ENCODE peak calls at places on chromosomes 16 and 17, in seven cellular contexts. M is naive thymus-derived CD4-positive, alpha-beta T cell; B is germinal center; U is stimulated activated CD8-positive, alpha-beta memory T cell treated with anti-CD3 and anti-CD28 coated beads, Interleukin-4, amount 100 ng/mL, for 4 hours; F is HCEC 1CT; X is AML-193; J is uterus. L is an unnamed sample.

GRCh38 chr17:58189436-58190146 is 2.9 kb upstream of the EPX start:
- DNase-seq in J (no peak), M (no peak), B (no peak), F (peak; percentile 75), U (no peak), X (no peak), L (no peak)

GRCh38 chr17:61486135-61487120 is 34.2 kb downstream of the TBX4 start:
- DNase-seq in U (no peak), F (no peak), J (no peak), X (no peak), B (no peak), M (no peak), L (no peak)

GRCh38 chr17:10292057-10292931 is 80.5 kb downstream of the MYH13 start:
- DNase-seq in F (no peak), J (peak; percentile 34), M (no peak), X (no peak), U (no peak), B (no peak), L (no peak)

GRCh38 chr17:48181653-48182052 is 74.1 kb downstream of the SNX11 start:
- DNase-seq in J (no peak), M (no peak), F (peak; percentile 54), U (no peak), B (no peak), X (no peak), L (no peak)

GRCh38 chr16:64311241-64311640 is 810.6 kb downstream of the CDH11 start:
- DNase-seq in J (no peak), U (no peak), B (no peak), F (no peak), X (no peak), M (no peak), L (no peak)

GRCh38 chr17:48258317-48258716 is 150.8 kb downstream of the SNX11 start:
- DNase-seq in X (no peak), J (no peak), B (no peak), M (no peak), U (no peak), F (no peak), L (no peak)

GRCh38 chr16:55057866-55058265 is 127.2 kb downstream of the IRX5 start:
- DNase-seq in B (no peak), X (no peak), J (no peak), M (no peak), F (no peak), U (no peak), L (no peak)

GRCh38 chr17:79003661-79004411 is 5.7 kb downstream of the CANT1 start:
- DNase-seq in M (no peak), U (no peak), X (no peak), B (peak; percentile 0), F (no peak), J (peak; percentile 7), L (peak; percentile 43)

GRCh38 chr16:53091508-53092211 is 36.9 kb downstream of the CHD9 start:
- DNase-seq in U (no peak), F (peak; percentile 79), M (no peak), B (peak; percentile 56), X (peak; percentile 45), J (peak; percentile 77), L (peak; percentile 60)

GRCh38 chr17:40534431-40535189 is 30.7 kb downstream of the CCR7 start:
- DNase-seq in B (no peak), U (no peak), M (no peak), X (no peak), J (no peak), F (no peak), L (no peak)